ENCODE peak calls at places on chromosomes 3 and 15, in six cellular contexts. Z is Peyer's patch; V is CD4-positive, alpha-beta memory T cell; E is sigmoid colon; L is coronary artery; W is stomach. O is an unnamed sample.

GRCh38 chr3:56976666-56977560 is 83.6 kb upstream of the SPATA12 start:
- DNase-seq in Z (no peak), W (no peak), E (peak; percentile 72), V (no peak), L (no peak), O (no peak)

GRCh38 chr3:132625613-132626012 is 28.5 kb downstream of the ACKR4 start:
- DNase-seq in Z (no peak), L (no peak), E (no peak), V (no peak), W (no peak), O (no peak)

GRCh38 chr3:170500995-170501394 is 82.3 kb downstream of the CLDN11 start:
- DNase-seq in L (no peak), W (no peak), V (no peak), Z (no peak), E (no peak), O (no peak)

GRCh38 chr3:179229177-179229576 is 21.7 kb downstream of the KCNMB3 start:
- DNase-seq in V (no peak), Z (no peak), W (no peak), E (no peak), L (no peak), O (no peak)

GRCh38 chr3:157226173-157226847 is 66.4 kb upstream of the CCNL1 start:
- DNase-seq in L (no peak), W (no peak), E (no peak), Z (no peak), V (no peak), O (no peak)

GRCh38 chr3:189237516-189237915 is 65.7 kb downstream of the TPRG1 start:
- DNase-seq in W (no peak), V (no peak), Z (no peak), L (no peak), E (no peak), O (no peak)

GRCh38 chr15:31269961-31270575 is 56.6 kb upstream of the KLF13 start:
- DNase-seq in W (peak; percentile 7), E (peak; percentile 25), L (no peak), V (no peak), Z (no peak), O (no peak)

GRCh38 chr3:50587806-50588758 is 18.8 kb downstream of the HEMK1 start:
- DNase-seq in E (no peak), L (no peak), Z (no peak), V (peak; percentile 33), W (no peak), O (no peak)

GRCh38 chr3:137201066-137201465 is 243.3 kb downstream of the IL20RB start:
- DNase-seq in W (no peak), V (no peak), E (no peak), Z (no peak), L (no peak), O (no peak)

GRCh38 chr15:54594115-54594514 is 602.6 kb downstream of the RSL24D1 start:
- DNase-seq in Z (no peak), E (no peak), V (no peak), W (no peak), L (no peak), O (peak; percentile 0)

GRCh38 chr15:99427210-99427609 is 138.6 kb upstream of the MEF2A start:
- DNase-seq in L (no peak), E (peak; percentile 22), Z (peak; percentile 10), V (no peak), W (no peak), O (no peak)

GRCh38 chr3:195806211-195806915 is 5.4 kb downstream of the MUC4 start:
- DNase-seq in L (no peak), V (no peak), E (peak; percentile 50), W (no peak), Z (no peak), O (no peak)

GRCh38 chr3:13136426-13136825 is 63.2 kb upstream of the IQSEC1 start:
- DNase-seq in E (no peak), Z (peak; percentile 19), W (no peak), L (peak; percentile 28), V (no peak), O (no peak)

GRCh38 chr3:197520311-197521276 is 35.2 kb downstream of the BDH1 start:
- DNase-seq in L (no peak), W (peak; percentile 78), Z (peak; percentile 91), V (no peak), E (no peak), O (no peak)

GRCh38 chr15:88912500-88912921 is 668 bp downstream of the MFGE8 start:
- DNase-seq in L (no peak), W (no peak), E (no peak), Z (no peak), V (no peak), O (no peak)

GRCh38 chr15:95440712-95441111 is 889.8 kb upstream of the NR2F2 start:
- DNase-seq in V (no peak), Z (no peak), W (no peak), L (no peak), E (no peak), O (no peak)

GRCh38 chr3:69352305-69353087 is 33.4 kb downstream of the FRMD4B start:
- DNase-seq in E (no peak), V (no peak), L (no peak), Z (no peak), W (no peak), O (no peak)
- H3K4me3 ChIP-seq in E (no peak overlapping the region), V (no peak overlapping the region), L (peak overlapping the region; percentile 53), Z (no peak overlapping the region), W (no peak overlapping the region), O (no peak overlapping the region)

GRCh38 chr3:138594150-138594934 is at the start of gene CEP70:
- DNase-seq in E (peak; percentile 98), Z (peak; percentile 97), W (peak; percentile 95), L (peak; percentile 96), V (peak; percentile 92), O (peak; percentile 93)

GRCh38 chr3:138591392-138591791 is 2.7 kb downstream of the CEP70 start:
- DNase-seq in L (no peak), Z (no peak), V (no peak), W (no peak), E (no peak), O (no peak)

GRCh38 chr3:138593488-138594149 is 441 bp downstream of the CEP70 start:
- DNase-seq in L (no peak), E (no peak), W (no peak), V (no peak), Z (no peak), O (no peak)

GRCh38 chr3:138598534-138598933 is 4.5 kb upstream of the CEP70 start:
- DNase-seq in Z (no peak), V (no peak), W (no peak), L (no peak), E (no peak), O (no peak)

GRCh38 chr3:138594935-138595259 is 837 bp upstream of the CEP70 start:
- DNase-seq in W (no peak), E (no peak), Z (no peak), V (no peak), L (no peak), O (no peak)
- H3K4me3 ChIP-seq in W (peak overlapping the region; percentile 76), E (no peak overlapping the region), Z (no peak overlapping the region), V (no peak overlapping the region), L (peak overlapping the region; percentile 78), O (peak overlapping the region; percentile 91)

GRCh38 chr15:72070817-72071447 is 47.0 kb downstream of the MYO9A start:
- DNase-seq in Z (no peak), E (no peak), V (no peak), L (no peak), W (no peak), O (no peak)
- H3K4me3 ChIP-seq in Z (no peak overlapping the region), E (no peak overlapping the region), V (no peak overlapping the region), L (no peak overlapping the region), W (no peak overlapping the region), O (no peak overlapping the region)

GRCh38 chr3:36649078-36649477 is 115.3 kb downstream of the DCLK3 start:
- DNase-seq in W (no peak), E (no peak), Z (no peak), L (no peak), V (no peak), O (no peak)
- H3K4me3 ChIP-seq in W (no peak overlapping the region), E (no peak overlapping the region), Z (no peak overlapping the region), L (no peak overlapping the region), V (no peak overlapping the region), O (no peak overlapping the region)

DNA sequence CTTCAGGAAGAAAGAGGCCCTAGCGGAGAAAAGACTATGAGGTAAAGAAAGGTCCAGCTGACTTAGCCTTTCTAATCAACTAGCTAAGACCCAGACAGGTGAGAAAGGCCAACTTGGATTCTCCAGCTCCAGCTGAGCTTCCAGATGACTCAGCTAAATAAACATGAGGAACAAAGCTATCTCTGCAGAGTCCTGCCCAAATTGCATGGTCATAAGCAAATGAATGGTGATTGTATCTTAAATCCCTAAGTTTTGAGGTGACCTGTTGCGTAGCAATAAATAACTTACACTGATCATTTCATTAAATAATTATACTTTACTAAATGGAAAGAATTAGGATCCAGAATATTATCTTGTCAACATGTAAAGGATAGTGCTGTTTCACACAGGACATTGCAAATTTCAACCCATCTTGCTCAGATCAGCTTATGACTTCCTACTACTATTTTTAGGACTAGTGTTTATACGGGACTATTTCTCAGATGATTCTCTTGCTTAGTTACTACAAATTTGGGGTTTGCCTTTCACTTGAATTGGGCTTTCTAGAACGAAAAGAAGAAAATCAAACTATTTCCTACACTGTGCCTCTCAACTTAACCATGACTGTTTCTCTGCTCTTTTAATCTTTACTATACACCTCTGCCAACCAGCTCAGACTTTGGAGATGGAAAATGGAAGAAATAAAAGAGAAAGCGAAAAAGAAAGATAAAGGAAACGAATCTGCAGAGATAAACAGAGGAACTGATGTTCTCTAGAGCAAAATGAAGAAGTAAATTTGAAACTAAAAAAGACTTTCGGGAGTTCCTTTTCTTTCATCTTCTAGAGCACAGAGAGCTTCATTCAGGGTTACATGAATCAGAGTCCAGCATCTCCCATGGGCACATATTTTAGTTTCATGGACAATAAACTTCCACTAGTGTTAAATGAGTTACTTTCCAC is 6.6 kb upstream of the ADGRG7 start:
- DNase-seq in E (no peak), W (no peak), V (no peak), L (no peak), Z (no peak), O (no peak)
- H3K4me3 ChIP-seq in E (no peak overlapping the region), W (peak overlapping the region; percentile 4), V (no peak overlapping the region), L (peak overlapping the region; percentile 40), Z (no peak overlapping the region), O (no peak overlapping the region)

GRCh38 chr3:174776123-174776522 is 83.0 kb upstream of the NAALADL2 start:
- DNase-seq in W (no peak), E (no peak), V (no peak), L (no peak), Z (no peak), O (no peak)

GRCh38 chr3:174775603-174776002 is 83.5 kb upstream of the NAALADL2 start:
- DNase-seq in Z (no peak), W (no peak), L (no peak), E (no peak), V (no peak), O (no peak)

GRCh38 chr3:174776636-174777035 is 82.5 kb upstream of the NAALADL2 start:
- DNase-seq in W (no peak), V (no peak), Z (no peak), E (no peak), L (no peak), O (no peak)
- H3K4me3 ChIP-seq in W (no peak overlapping the region), V (no peak overlapping the region), Z (no peak overlapping the region), E (no peak overlapping the region), L (no peak overlapping the region), O (no peak overlapping the region)

O was measured in Jurkat, Clone E6-1.